ENCODE peak calls at places on chromosomes 12 and 14, in nine cellular contexts. J is gastrocnemius medialis, G is endothelial cell of umbilical vein, I is breast epithelium, B is testis, K is tibial nerve, Z is suprapubic skin, T is body of pancreas, N is upper lobe of left lung. L is an unnamed sample.

GRCh38 chr14:105217764-105218163 is 30.6 kb upstream of the BTBD6 start:
- DNase-seq in J (no peak), G (no peak), I (no peak), B (no peak), K (no peak), Z (no peak), T (no peak), N (peak; percentile 90), L (no peak)

GRCh38 chr14:100890044-100890443 is 13.5 kb downstream of the RTL1 start:
- DNase-seq in J (no peak), G (no peak), I (peak; percentile 22), B (no peak), K (no peak), Z (no peak), T (no peak), N (no peak), L (no peak)

GRCh38 chr12:130967631-130968030 is 13.9 kb downstream of the ADGRD1 start:
- DNase-seq in J (no peak), G (no peak), I (no peak), B (no peak), K (no peak), Z (peak; percentile 65), T (no peak), N (peak; percentile 62), L (no peak)

GRCh38 chr14:73824536-73824935 is 27.1 kb upstream of the PTGR2 start:
- DNase-seq in J (no peak), G (no peak), I (no peak), B (no peak), K (no peak), Z (no peak), T (no peak), N (peak; percentile 52), L (no peak)

GRCh38 chr12:18165422-18165871 is 75.5 kb upstream of the RERGL start:
- DNase-seq in J (no peak), G (no peak), I (no peak), B (no peak), K (no peak), Z (no peak), T (no peak), N (no peak), L (no peak)

GRCh38 chr12:96014932-96015599 is 18.9 kb upstream of the HAL start:
- DNase-seq in J (no peak), G (no peak), I (no peak), B (no peak), K (no peak), Z (no peak), T (no peak), N (no peak), L (no peak)

GRCh38 chr12:50185975-50186663 is 18.9 kb upstream of the CERS5 start:
- DNase-seq in J (no peak), G (peak; percentile 92), I (no peak), B (no peak), K (no peak), Z (no peak), T (no peak), N (no peak), L (no peak)

GRCh38 chr14:74377976-74378690 is 29.9 kb downstream of the VRTN start:
- DNase-seq in J (no peak), G (no peak), I (no peak), B (no peak), K (no peak), Z (peak; percentile 62), T (no peak), N (peak; percentile 82), L (no peak)

GRCh38 chr12:68538722-68539614 is 71.7 kb upstream of the RAP1B start:
- DNase-seq in J (peak; percentile 16), G (peak; percentile 66), I (no peak), B (peak; percentile 75), K (peak; percentile 57), Z (peak; percentile 84), T (peak; percentile 21), N (no peak), L (peak; percentile 62)

GRCh38 chr14:60247994-60248696 is 876 bp upstream of the PPM1A start:
- DNase-seq in J (peak; percentile 94), G (peak; percentile 92), I (peak; percentile 90), B (peak; percentile 98), K (peak; percentile 90), Z (peak; percentile 96), T (peak; percentile 96), N (no peak), L (peak; percentile 91)
- TF ChIP-seq POLR2A in J (peak; percentile 48), G (no peak), I (no peak), B (peak; percentile 13), K (peak; percentile 72), Z (peak; percentile 27), T (peak; percentile 39), N (no peak), L (no peak)

DNA sequence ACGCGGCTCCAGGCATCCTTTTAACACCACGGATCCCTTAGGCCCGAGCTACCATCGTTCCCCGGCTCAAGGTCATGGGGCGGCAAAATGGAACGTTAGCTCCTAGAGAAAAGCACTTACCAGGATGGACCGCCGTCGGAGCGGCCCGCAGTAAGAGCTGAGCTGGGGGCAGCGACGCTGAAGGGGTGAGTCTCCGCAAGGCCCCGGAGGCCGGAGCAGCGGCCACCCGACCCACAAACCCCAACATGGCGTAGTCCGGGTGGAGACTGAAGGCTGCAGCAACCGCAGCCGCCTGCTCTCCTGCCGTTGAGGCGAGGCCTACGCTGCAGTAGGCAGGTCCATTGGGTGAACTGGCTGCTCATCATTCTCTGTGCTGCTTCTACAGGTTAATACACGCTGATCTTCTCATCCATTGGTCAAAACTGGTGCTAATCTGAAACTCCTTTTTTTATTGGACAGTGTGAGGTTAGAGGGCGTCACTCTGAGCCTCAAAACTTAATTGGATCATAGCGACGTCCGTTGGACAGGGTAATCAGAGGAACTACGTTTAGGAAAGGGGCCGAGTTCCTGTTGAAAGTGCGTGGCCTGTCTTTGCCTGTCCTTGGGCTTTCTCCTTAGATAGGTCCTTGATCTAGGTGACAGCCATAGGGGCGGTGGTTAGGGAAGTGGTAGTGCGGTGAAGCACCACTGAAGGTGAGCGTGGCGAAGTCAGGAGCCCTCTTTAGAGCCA is at the start of gene ATP5F1B:
- DNase-seq in J (peak; percentile 99), G (peak; percentile 100), I (peak; percentile 89), B (peak; percentile 99), K (peak; percentile 97), Z (peak; percentile 95), T (peak; percentile 98), N (peak; percentile 91), L (peak; percentile 98)
- TF ChIP-seq POLR2A in J (peak; percentile 96), G (peak; percentile 99), I (peak; percentile 92), B (peak; percentile 87), K (peak; percentile 99), Z (peak; percentile 98), T (peak; percentile 97), N (peak; percentile 91), L (peak; percentile 100)

GRCh38 chr12:22538336-22538735 is 6.0 kb downstream of the C2CD5 start:
- DNase-seq in J (no peak), G (no peak), I (no peak), B (no peak), K (no peak), Z (no peak), T (no peak), N (no peak), L (no peak)

GRCh38 chr12:22543246-22544037 is 900 bp downstream of the C2CD5 start:
- DNase-seq in J (peak; percentile 48), G (peak; percentile 27), I (peak; percentile 64), B (peak; percentile 69), K (peak; percentile 43), Z (peak; percentile 83), T (peak; percentile 74), N (peak; percentile 90), L (peak; percentile 82)

GRCh38 chr12:22541496-22541895 is 2.8 kb downstream of the C2CD5 start:
- DNase-seq in J (no peak), G (no peak), I (no peak), B (no peak), K (no peak), Z (no peak), T (no peak), N (no peak), L (no peak)

GRCh38 chr12:22539055-22539454 is 5.3 kb downstream of the C2CD5 start:
- DNase-seq in J (no peak), G (peak; percentile 11), I (no peak), B (no peak), K (no peak), Z (no peak), T (no peak), N (no peak), L (no peak)

DNA sequence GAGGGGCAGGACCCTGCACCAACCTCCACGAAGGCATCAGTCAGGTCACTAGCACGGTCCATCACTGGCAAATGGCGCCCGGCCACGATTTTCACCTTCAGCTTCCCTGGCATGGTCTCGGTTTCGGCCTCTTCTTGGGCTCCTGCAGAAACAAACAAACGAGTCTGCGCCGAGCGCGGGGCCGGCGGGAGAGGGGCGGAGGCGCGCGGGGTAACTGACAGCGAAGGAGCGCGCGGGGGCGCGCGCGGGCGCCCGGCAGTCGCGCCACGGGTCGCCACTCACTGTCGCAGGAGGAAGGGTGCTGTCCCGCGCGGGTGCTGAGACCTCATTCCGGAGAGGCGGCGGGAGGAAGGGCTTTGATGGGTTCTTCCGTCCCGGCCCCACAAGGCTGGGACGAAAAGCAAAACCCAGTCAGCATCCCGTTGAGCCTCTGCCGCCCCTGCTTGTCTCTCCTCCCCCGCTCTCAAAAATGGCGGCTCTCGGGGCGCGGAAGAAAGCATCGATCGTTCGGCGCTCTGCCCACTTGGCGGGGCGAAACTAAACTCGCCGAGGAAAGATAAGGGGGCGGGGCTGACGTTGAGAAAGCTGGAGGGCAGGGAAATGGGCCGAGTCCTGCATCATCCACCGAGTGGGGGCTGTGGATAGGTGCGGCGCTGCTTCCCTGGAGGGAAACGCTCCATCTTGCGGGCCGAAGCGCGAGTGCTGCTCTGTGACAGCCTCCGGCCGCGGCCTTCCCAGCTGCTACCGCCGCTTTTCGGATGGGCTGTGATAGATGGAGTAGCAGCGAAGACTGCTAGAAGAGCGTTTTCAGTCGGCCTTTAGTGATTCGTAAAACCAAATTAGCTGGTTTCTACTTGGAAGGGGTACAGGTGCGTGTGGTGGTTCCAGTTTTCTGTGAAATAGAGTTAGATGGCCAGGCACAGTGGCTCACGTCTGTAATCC is at the start of gene C2CD5:
- DNase-seq in J (peak; percentile 97), G (peak; percentile 97), I (peak; percentile 95), B (peak; percentile 98), K (peak; percentile 97), Z (peak; percentile 98), T (peak; percentile 98), N (peak; percentile 97), L (peak; percentile 98)
- TF ChIP-seq POLR2A in J (peak; percentile 64), G (peak; percentile 66), I (peak; percentile 24), B (peak; percentile 27), K (peak; percentile 83), Z (peak; percentile 81), T (peak; percentile 78), N (no peak), L (peak; percentile 92)

DNA sequence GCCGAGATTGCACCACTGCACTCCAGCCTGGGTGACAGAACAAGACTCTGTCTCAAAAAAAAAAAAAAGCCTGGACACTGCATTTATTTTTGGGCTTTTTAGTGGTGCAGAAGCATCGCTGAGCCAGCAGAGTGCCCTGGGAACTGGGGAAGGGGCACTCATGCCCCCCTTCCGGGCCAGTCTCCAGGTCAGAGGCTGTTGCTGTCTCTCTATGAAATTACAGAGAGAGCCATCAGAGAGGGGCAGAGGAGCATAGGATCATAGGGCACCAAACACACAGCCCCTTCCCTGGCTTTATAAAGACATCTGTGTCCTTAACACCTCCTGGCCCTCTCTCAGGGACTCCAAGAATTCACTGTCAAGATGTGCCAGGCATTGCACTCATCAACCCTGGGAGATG is 195.8 kb downstream of the CALM1 start:
- DNase-seq in J (no peak), G (no peak), I (no peak), B (no peak), K (no peak), Z (no peak), T (no peak), N (no peak), L (no peak)
- TF ChIP-seq POLR2A in J (no peak), G (no peak), I (no peak), B (no peak), K (no peak), Z (no peak), T (no peak), N (no peak), L (no peak)

L was measured in erythroblast.